ENCODE peak calls at places on chromosomes 2 and 18, in four cellular contexts. H is GM12891, G is GM12878, N is K562. J is an unnamed sample.

GRCh38 chr18:44896817-44897216 is 216.1 kb downstream of the SETBP1 start:
- DNase-seq in G (no peak), H (no peak), N (no peak), J (no peak)

GRCh38 chr2:174675615-174676014 is 78.0 kb upstream of the WIPF1 start:
- DNase-seq in G (no peak), H (no peak), N (no peak), J (no peak)

GRCh38 chr2:175037941-175038340 is 32.8 kb upstream of the CHN1 start:
- DNase-seq in N (no peak), G (no peak), H (no peak), J (no peak)

GRCh38 chr18:56575819-56576663 is 62.4 kb downstream of the TXNL1 start:
- DNase-seq in N (peak; percentile 29), G (no peak), H (peak; percentile 12), J (peak; percentile 36)

GRCh38 chr2:60819155-60819862 is 62.1 kb upstream of the REL start:
- DNase-seq in G (no peak), N (no peak), H (no peak), J (no peak)

GRCh38 chr2:17086990-17087389 is 421.4 kb upstream of the CYRIA start:
- DNase-seq in H (no peak), G (no peak), N (no peak), J (no peak)

GRCh38 chr2:20103514-20103913 is 52.1 kb upstream of the LAPTM4A start:
- DNase-seq in G (no peak), N (no peak), H (no peak), J (peak; percentile 41)

GRCh38 chr2:61257446-61257845 is 95.5 kb downstream of the C2orf74 start:
- DNase-seq in G (no peak), H (no peak), N (no peak), J (no peak)

GRCh38 chr2:109030870-109031480 is 42.0 kb upstream of the EDAR start:
- DNase-seq in H (no peak), G (no peak), N (no peak), J (no peak)

GRCh38 chr2:230674401-230674800 is 38.2 kb upstream of the CAB39 start:
- DNase-seq in N (no peak), G (no peak), H (no peak), J (no peak)

GRCh38 chr2:138324068-138324771 is 177.3 kb upstream of the SPOPL start:
- DNase-seq in H (no peak), N (peak; percentile 10), G (no peak), J (no peak)

GRCh38 chr2:3780477-3781402 is 77.4 kb downstream of the DCDC2C start:
- DNase-seq in G (peak; percentile 28), N (peak; percentile 73), H (peak; percentile 76), J (peak; percentile 2)

GRCh38 chr2:240105982-240106381 is 30.1 kb downstream of the COPS9 start:
- DNase-seq in N (no peak), G (no peak), H (no peak), J (no peak)

GRCh38 chr18:48539406-48540328 is 836 bp downstream of the CTIF start:
- DNase-seq in G (no peak), N (peak; percentile 18), H (peak; percentile 33), J (peak; percentile 27)

GRCh38 chr2:175880-176800 is 87.7 kb downstream of the SH3YL1 start:
- DNase-seq in G (no peak), H (no peak), N (no peak), J (no peak)

GRCh38 chr2:173598525-173598924 is 243.9 kb downstream of the CDCA7 start:
- DNase-seq in H (no peak), N (no peak), G (no peak), J (no peak)

GRCh38 chr2:128028668-128029054 is 802 bp upstream of the SAP130 start:
- DNase-seq in G (no peak), H (no peak), N (peak; percentile 35), J (no peak)

GRCh38 chr2:240432820-240433801 is 2.4 kb upstream of the GPC1 start:
- DNase-seq in N (no peak), G (no peak), H (no peak), J (no peak)

GRCh38 chr2:233450854-233451575 is 96.7 kb downstream of the DGKD start:
- DNase-seq in N (no peak), H (no peak), G (no peak), J (no peak)

GRCh38 chr18:60445341-60445740 is 72.8 kb upstream of the MC4R start:
- DNase-seq in H (no peak), G (no peak), N (no peak), J (no peak)

GRCh38 chr2:224395646-224396390 is 6.1 kb downstream of the FAM124B start:
- DNase-seq in H (no peak), N (no peak), G (no peak), J (no peak)

DNA sequence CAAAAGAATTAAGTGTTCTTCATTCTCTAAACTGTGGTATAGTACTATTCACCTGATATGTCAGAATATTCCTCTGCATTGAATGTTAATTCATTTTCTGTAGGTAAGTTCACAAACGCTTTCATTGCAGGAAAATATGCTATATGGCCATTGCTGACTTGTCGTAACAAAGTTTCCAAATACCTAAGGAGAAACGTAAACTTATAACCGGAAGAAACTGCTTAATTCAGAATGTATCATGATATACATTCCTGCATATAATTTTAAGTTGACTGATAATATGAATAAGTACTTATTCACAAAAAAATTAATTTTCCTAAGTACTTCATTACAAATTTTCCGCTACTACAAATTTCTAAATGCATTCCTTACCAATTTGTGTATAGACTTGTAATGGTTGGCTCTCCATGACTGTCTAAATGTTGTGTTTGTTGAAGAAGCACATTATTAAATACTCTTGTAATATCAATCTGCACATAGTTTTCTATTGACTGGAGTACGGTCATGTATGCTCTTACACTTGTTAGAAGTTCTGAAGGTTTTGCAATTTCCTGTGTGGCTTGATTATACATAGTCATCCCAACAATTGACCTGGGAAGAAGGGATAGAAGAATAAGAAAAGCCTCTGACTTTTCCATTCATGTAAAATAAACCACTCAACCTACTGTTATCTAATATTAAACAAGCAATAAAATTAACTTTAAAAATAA is 85.4 kb downstream of the NCKAP1 start:
- DNase-seq in G (no peak), H (no peak), N (no peak), J (no peak)
- TF ChIP-seq SPI1 in G (no peak), H (no peak), N (no peak), J (no peak)

DNA sequence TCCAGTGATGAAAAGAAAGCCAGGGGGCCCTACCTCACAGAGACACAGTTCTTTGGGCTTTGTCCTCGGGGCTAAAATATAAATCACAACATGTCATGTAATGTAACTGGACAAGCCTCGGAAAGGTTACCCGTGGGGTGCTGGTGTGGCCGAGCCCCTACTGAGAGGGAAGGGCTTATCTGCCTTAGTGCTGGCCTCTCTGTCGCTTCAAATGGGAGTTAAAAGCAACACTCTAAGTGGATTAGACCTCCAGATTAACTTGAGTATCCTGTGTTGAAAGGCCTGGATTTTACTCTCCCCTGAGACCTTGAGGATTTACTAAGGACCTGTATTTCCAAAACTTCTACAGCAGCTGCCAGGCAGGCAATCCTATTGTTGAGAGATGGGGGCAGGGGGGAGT is 251.5 kb upstream of the APCDD1 start:
- DNase-seq in H (no peak), G (no peak), N (no peak), J (no peak)
- TF ChIP-seq SPI1 in H (no peak), G (no peak), N (no peak), J (no peak)

GRCh38 chr2:11809586-11810236 is 63.3 kb downstream of the LPIN1 start:
- DNase-seq in N (no peak), H (no peak), G (no peak), J (no peak)
- TF ChIP-seq SPI1 in N (no peak), H (no peak), G (no peak), J (no peak)

DNA sequence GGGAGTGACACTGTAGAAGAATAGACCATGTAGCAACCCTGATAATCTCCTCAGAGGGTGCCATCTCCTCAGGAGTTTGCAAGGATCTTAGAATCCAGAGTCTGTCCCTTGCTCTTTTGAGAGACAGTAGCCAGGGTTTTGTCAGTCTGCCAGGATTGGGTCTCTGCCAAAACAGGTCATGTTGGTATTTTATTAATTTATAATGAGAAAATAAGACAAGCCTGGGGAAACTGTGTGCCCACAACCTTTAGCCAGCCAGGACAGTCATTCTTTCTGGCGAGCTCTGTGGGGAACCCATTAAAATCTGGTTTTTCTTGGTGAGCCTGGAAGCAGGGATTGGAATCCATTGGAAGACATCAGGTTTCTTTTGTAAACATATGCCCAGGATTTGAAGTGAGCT is 78.6 kb downstream of the PTPRM start:
- DNase-seq in N (no peak), H (no peak), G (no peak), J (no peak)
- TF ChIP-seq SPI1 in N (no peak), H (no peak), G (no peak), J (no peak)

DNA sequence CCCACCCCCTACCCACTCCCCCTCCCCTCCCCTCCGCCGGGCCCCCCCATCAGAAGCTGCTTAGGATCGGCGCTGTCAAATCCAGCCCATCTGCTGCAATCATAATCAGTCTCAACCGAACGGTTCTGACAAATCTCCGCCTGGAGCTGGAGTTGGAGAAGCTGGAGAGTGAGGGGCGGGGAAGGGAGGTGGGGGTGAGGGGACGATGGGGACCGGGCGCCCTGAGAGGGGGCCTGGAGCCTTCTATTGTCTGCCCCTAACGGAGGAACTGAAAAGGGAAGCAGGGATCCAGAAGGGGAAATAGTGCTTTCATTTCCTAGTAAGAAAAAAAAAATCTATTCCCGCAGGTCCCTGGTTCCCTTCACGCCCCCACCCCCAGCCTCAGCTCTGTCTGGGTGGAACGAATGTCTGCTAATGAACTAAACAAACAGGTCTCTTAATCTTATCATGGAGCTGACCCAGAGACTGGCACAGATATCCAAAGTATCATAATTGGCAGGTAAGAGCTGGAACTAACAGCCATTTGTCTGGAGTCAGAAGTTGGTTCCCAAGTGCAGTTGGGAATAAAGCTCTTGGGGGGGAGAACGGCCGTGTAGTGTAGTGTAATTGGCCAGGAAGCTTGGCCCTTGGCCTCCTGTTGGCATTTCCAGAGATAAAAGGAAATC is 301.2 kb downstream of the NCKAP5 start:
- DNase-seq in N (no peak), G (no peak), H (no peak), J (no peak)
- TF ChIP-seq SPI1 in N (no peak), G (no peak), H (no peak), J (no peak)

GRCh38 chr2:238380785-238381184 is 45.9 kb upstream of the ASB1 start:
- DNase-seq in G (no peak), N (no peak), H (no peak), J (no peak)

GRCh38 chr2:238380336-238380735 is 46.4 kb upstream of the ASB1 start:
- DNase-seq in H (no peak), G (no peak), N (no peak), J (no peak)

GRCh38 chr2:238381341-238382130 is 45.2 kb upstream of the ASB1 start:
- DNase-seq in H (no peak), N (no peak), G (no peak), J (peak; percentile 74)

GRCh38 chr2:238378230-238379095 is 48.3 kb upstream of the ASB1 start:
- DNase-seq in H (no peak), N (no peak), G (no peak), J (no peak)

DNA sequence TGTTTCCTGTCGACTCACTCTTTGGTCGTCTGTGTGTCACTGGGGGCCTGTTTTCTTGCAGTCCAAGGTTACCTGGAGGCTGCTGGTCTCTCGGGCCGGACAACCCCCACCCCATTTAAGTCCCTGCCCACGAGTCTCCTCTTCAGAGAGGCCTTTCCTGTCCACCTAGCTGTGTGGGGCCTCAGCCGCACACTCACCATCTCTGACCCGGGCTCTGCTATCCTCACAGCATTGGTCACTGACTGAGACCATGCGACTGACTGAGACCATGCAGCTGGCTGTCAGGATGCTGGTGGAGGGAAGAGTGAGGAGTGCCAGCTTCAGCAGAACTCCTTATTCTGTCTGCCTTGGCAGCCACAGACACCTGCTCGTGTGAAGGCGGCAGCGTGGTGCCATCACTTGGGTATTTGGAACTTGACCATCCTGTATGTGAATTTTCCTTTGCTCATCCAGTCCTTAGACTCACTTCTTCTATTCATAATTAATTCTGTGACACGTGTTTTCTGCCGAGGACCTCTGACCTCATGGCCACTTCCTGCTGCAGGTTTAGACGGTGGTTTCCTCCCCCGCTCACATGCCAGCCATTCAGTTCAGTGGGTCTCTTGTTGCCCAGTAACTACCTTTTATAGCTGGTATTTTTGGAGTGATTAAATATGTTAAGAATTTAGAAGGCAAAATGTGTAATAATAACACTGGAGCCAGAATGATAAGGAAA is 47.5 kb upstream of the ASB1 start:
- DNase-seq in H (no peak), N (no peak), G (no peak), J (peak; percentile 78)
- TF ChIP-seq SPI1 in H (peak; percentile 26), N (no peak), G (no peak), J (peak; percentile 63)

J was measured in HL-60.